ENCODE peak calls at places on chromosome 14, in six cellular contexts. K is HAP-1, F is A673, U is stomach, B is neuronal stem cell, Q is prostate gland. H is an unnamed sample.
A peak's percentile ranks its signal among the peaks of the same experiment; 100 is the strongest.

GRCh38 chr14:70822706-70823185 is 13.4 kb upstream of the MAP3K9 start:
- DNase-seq in K (peak; percentile 51), F (no peak), U (peak; percentile 41), B (peak; percentile 58), Q (no peak), H (peak; percentile 46)

GRCh38 chr14:61140872-61141271 is 140.3 kb downstream of the TMEM30B start:
- DNase-seq in K (no peak), F (no peak), U (no peak), B (no peak), Q (no peak), H (no peak)

GRCh38 chr14:92728781-92729364 is 19.6 kb downstream of the LGMN start:
- DNase-seq in K (no peak), F (peak; percentile 24), U (peak; percentile 61), B (no peak), Q (no peak), H (no peak)

GRCh38 chr14:67776653-67777322 is 39.6 kb downstream of the ZFYVE26 start:
- DNase-seq in K (no peak), F (no peak), U (no peak), B (no peak), Q (no peak), H (no peak)

GRCh38 chr14:33737446-33737845 is 213.4 kb downstream of the EGLN3 start:
- DNase-seq in K (no peak), F (no peak), U (no peak), B (no peak), Q (no peak), H (no peak)

GRCh38 chr14:77031680-77032482 is 3.4 kb upstream of the IRF2BPL start:
- DNase-seq in K (no peak), F (no peak), U (no peak), B (no peak), Q (no peak), H (no peak)

GRCh38 chr14:62988967-62989366 is 56.3 kb downstream of the KCNH5 start:
- DNase-seq in K (no peak), F (no peak), U (no peak), B (no peak), Q (no peak), H (no peak)

GRCh38 chr14:81990312-81990761 is 456.7 kb upstream of the SEL1L start:
- DNase-seq in K (peak; percentile 55), F (peak; percentile 61), U (peak; percentile 45), B (peak; percentile 72), Q (peak; percentile 51), H (peak; percentile 36)

GRCh38 chr14:77039285-77040058 is 11.0 kb upstream of the IRF2BPL start:
- DNase-seq in K (no peak), F (peak; percentile 53), U (no peak), B (no peak), Q (no peak), H (no peak)

GRCh38 chr14:100554082-100554677 is 33.0 kb downstream of the BEGAIN start:
- DNase-seq in K (no peak), F (peak; percentile 36), U (peak; percentile 62), B (no peak), Q (peak; percentile 42), H (peak; percentile 56)

GRCh38 chr14:100446572-100446971 is 123.4 kb downstream of the SLC25A47 start:
- DNase-seq in K (no peak), F (peak; percentile 25), U (no peak), B (no peak), Q (no peak), H (peak; percentile 74)

GRCh38 chr14:57323703-57324102 is 54.9 kb downstream of the AP5M1 start:
- DNase-seq in K (no peak), F (no peak), U (no peak), B (no peak), Q (no peak), H (no peak)

GRCh38 chr14:81453166-81453766 is 53.1 kb upstream of the STON2 start:
- DNase-seq in K (peak; percentile 59), F (peak; percentile 66), U (peak; percentile 63), B (peak; percentile 38), Q (peak; percentile 50), H (peak; percentile 68)

GRCh38 chr14:57462551-57462950 is 31.1 kb downstream of the CCDC198 start:
- DNase-seq in K (no peak), F (no peak), U (no peak), B (no peak), Q (no peak), H (no peak)

GRCh38 chr14:47425302-47425701 is 250.1 kb downstream of the MDGA2 start:
- DNase-seq in K (no peak), F (no peak), U (no peak), B (no peak), Q (no peak), H (no peak)

GRCh38 chr14:51677276-51677675 is 25.6 kb downstream of the FRMD6 start:
- DNase-seq in K (no peak), F (peak; percentile 80), U (no peak), B (no peak), Q (no peak), H (no peak)

GRCh38 chr14:80587096-80587724 is 354.3 kb downstream of the CEP128 start:
- DNase-seq in K (no peak), F (peak; percentile 36), U (no peak), B (no peak), Q (no peak), H (no peak)

GRCh38 chr14:21264025-21264801 is 5.0 kb downstream of the HNRNPC start:
- DNase-seq in K (no peak), F (peak; percentile 45), U (no peak), B (no peak), Q (no peak), H (no peak)
- H3K4me1 ChIP-seq in K (peaks cover 48% of the 10 kb centered on the region), F (peaks cover 48% of the 10 kb centered on the region), U (peaks cover 84% of the 10 kb centered on the region), B (no peaks in the 10 kb centered on the region), Q (peaks cover 3% of the 10 kb centered on the region), H (no peaks in the 10 kb centered on the region)

GRCh38 chr14:36522972-36523685 is 3.1 kb upstream of the NKX2-1 start:
- DNase-seq in K (no peak), F (no peak), U (no peak), B (no peak), Q (no peak), H (no peak)
- H3K27me3 ChIP-seq in K (no peaks in the 10 kb centered on the region), F (peaks cover 100% of the 10 kb centered on the region), U (peaks cover 95% of the 10 kb centered on the region), B (peaks cover 100% of the 10 kb centered on the region), Q (peaks cover 80% of the 10 kb centered on the region), H (peaks cover 80% of the 10 kb centered on the region)

GRCh38 chr14:75978249-75978731 is 3.5 kb downstream of the TGFB3 start:
- DNase-seq in K (no peak), F (no peak), U (peak; percentile 38), B (no peak), Q (no peak), H (peak; percentile 15)
- H3K4me1 ChIP-seq in K (peaks cover 3% of the 10 kb centered on the region), F (peaks cover 9% of the 10 kb centered on the region), U (peaks cover 57% of the 10 kb centered on the region), B (peaks cover 8% of the 10 kb centered on the region), Q (peaks cover 10% of the 10 kb centered on the region), H (no peaks in the 10 kb centered on the region)

GRCh38 chr14:74241611-74242005 is 2.4 kb downstream of the VSX2 start:
- DNase-seq in K (no peak), F (no peak), U (no peak), B (no peak), Q (no peak), H (no peak)

GRCh38 chr14:74244115-74244514 is 4.9 kb downstream of the VSX2 start:
- DNase-seq in K (no peak), F (no peak), U (no peak), B (no peak), Q (no peak), H (no peak)

GRCh38 chr14:74240794-74241610 is 1.8 kb downstream of the VSX2 start:
- DNase-seq in K (no peak), F (no peak), U (no peak), B (no peak), Q (peak; percentile 33), H (no peak)

GRCh38 chr14:74242055-74243042 is 3.1 kb downstream of the VSX2 start:
- DNase-seq in K (no peak), F (no peak), U (no peak), B (no peak), Q (no peak), H (no peak)

GRCh38 chr14:74243051-74243450 is 3.8 kb downstream of the VSX2 start:
- DNase-seq in K (no peak), F (no peak), U (no peak), B (no peak), Q (no peak), H (no peak)
- H3K27me3 ChIP-seq in K (peaks cover 63% of the 10 kb centered on the region), F (peaks cover 65% of the 10 kb centered on the region), U (peaks cover 85% of the 10 kb centered on the region), B (peaks cover 100% of the 10 kb centered on the region), Q (peaks cover 46% of the 10 kb centered on the region), H (peaks cover 99% of the 10 kb centered on the region)

GRCh38 chr14:59483819-59484610 is at the start of the genes JKAMP and L3HYPDH:
- DNase-seq in K (peak; percentile 92), F (peak; percentile 99), U (peak; percentile 97), B (peak; percentile 96), Q (peak; percentile 96), H (peak; percentile 99)

GRCh38 chr14:59482471-59483331 is 1.5 kb downstream of the L3HYPDH start:
- DNase-seq in K (peak; percentile 6), F (peak; percentile 37), U (no peak), B (no peak), Q (peak; percentile 12), H (peak; percentile 24)

GRCh38 chr14:59484611-59485174 is 376 bp downstream of the JKAMP start:
- DNase-seq in K (peak; percentile 14), F (peak; percentile 29), U (no peak), B (no peak), Q (no peak), H (no peak)

GRCh38 chr14:59482120-59482434 is 2.1 kb downstream of the L3HYPDH start:
- DNase-seq in K (no peak), F (no peak), U (no peak), B (no peak), Q (no peak), H (no peak)

DNA sequence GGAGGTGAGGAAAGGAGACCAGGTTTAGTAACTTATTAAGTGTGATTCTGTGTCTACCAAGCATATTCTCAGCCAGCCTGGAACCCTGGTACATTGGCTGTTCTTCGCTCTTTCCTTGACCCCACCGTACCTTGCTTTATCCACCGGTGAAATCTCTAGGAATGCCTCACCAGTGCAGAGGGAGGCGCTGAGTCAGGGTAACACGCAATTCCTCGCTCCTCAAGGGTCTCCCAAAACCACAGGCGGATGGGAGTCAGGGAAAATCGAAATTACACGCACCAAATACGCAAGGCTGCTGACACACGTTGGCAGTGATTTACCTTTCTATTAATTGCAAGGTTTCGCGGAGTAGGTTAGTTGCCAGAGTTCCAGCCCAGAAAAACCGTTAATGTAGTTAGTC is 848 bp downstream of the L3HYPDH start:
- DNase-seq in K (peak; percentile 30), F (peak; percentile 25), U (no peak), B (no peak), Q (no peak), H (no peak)
- H3K4me1 ChIP-seq in K (peaks cover 17% of the 10 kb centered on the region), F (peaks cover 20% of the 10 kb centered on the region), U (peaks cover 68% of the 10 kb centered on the region), B (peaks cover 8% of the 10 kb centered on the region), Q (no peaks in the 10 kb centered on the region), H (no peaks in the 10 kb centered on the region)

GRCh38 chr14:56126514-56126913 is 8.3 kb downstream of the PELI2 start:
- DNase-seq in K (no peak), F (no peak), U (no peak), B (no peak), Q (no peak), H (no peak)
- H3K27me3 ChIP-seq in K (no peaks in the 10 kb centered on the region), F (peaks cover 7% of the 10 kb centered on the region), U (no peaks in the 10 kb centered on the region), B (no peaks in the 10 kb centered on the region), Q (no peaks in the 10 kb centered on the region), H (no peaks in the 10 kb centered on the region)

GRCh38 chr14:54756656-54757392 is 145.8 kb downstream of the GCH1 start:
- DNase-seq in K (no peak), F (no peak), U (no peak), B (no peak), Q (no peak), H (no peak)
- H3K4me1 ChIP-seq in K (no peaks in the 10 kb centered on the region), F (peaks cover 3% of the 10 kb centered on the region), U (peaks cover 15% of the 10 kb centered on the region), B (no peaks in the 10 kb centered on the region), Q (no peaks in the 10 kb centered on the region), H (peaks cover 13% of the 10 kb centered on the region)

GRCh38 chr14:104390221-104390931 is 189.2 kb upstream of the C14orf180 start:
- DNase-seq in K (no peak), F (no peak), U (no peak), B (no peak), Q (no peak), H (no peak)
- H3K27me3 ChIP-seq in K (peaks cover 7% of the 10 kb centered on the region), F (no peaks in the 10 kb centered on the region), U (no peaks in the 10 kb centered on the region), B (peaks cover 52% of the 10 kb centered on the region), Q (peaks cover 6% of the 10 kb centered on the region), H (no peaks in the 10 kb centered on the region)